ENCODE peak calls at places on chromosomes 2 and 18, in five cellular contexts. Q, D, S, T and I are unnamed samples.

GRCh38 chr2:225570000-225570399 is 170.5 kb downstream of the NYAP2 start:
- DNase-seq in Q (no peak), D (no peak), S (no peak), T (no peak), I (no peak)

GRCh38 chr2:240789501-240790369 is 30.3 kb downstream of the KIF1A start:
- DNase-seq in Q (no peak), D (peak), S (no peak), T (peak), I (no peak)

GRCh38 chr2:54015809-54016703 is 45.3 kb upstream of the PSME4 start:
- DNase-seq in Q (peak), D (no peak), S (no peak), T (peak), I (no peak)

GRCh38 chr2:17311104-17311619 is 207.1 kb downstream of the RAD51AP2 start:
- DNase-seq in Q (no peak), D (no peak), S (no peak), T (no peak), I (no peak)

GRCh38 chr2:99481941-99482340 is 7.9 kb downstream of the REV1 start:
- DNase-seq in Q (no peak), D (no peak), S (no peak), T (no peak), I (no peak)

GRCh38 chr2:145548479-145548878 is 1028.6 kb upstream of the ZEB2 start:
- DNase-seq in Q (no peak), D (no peak), S (no peak), T (no peak), I (no peak)

GRCh38 chr2:65416945-65417344 is 15.5 kb downstream of the SPRED2 start:
- DNase-seq in Q (no peak), D (no peak), S (no peak), T (no peak), I (no peak)

GRCh38 chr2:99488587-99488998 is 1.2 kb downstream of the REV1 start:
- DNase-seq in Q (no peak), D (no peak), S (no peak), T (no peak), I (no peak)

GRCh38 chr2:72136933-72137497 is 10.6 kb downstream of the CYP26B1 start:
- DNase-seq in Q (no peak), D (peak), S (no peak), T (peak), I (no peak)

GRCh38 chr2:46411245-46411641 is 68.1 kb upstream of the TMEM247 start:
- DNase-seq in Q (no peak), D (no peak), S (no peak), T (no peak), I (no peak)

GRCh38 chr2:240561325-240561971 is 1.3 kb downstream of the DUSP28 start:
- DNase-seq in Q (peak), D (no peak), S (no peak), T (peak), I (no peak)

GRCh38 chr2:11155326-11156059 is at the start of gene SLC66A3:
- DNase-seq in Q (peak), D (peak), S (no peak), T (no peak), I (no peak)

GRCh38 chr2:33372940-33373553 is 103.4 kb upstream of the RASGRP3 start:
- DNase-seq in Q (no peak), D (no peak), S (no peak), T (no peak), I (no peak)

GRCh38 chr2:82993631-82994030 is 1465.4 kb downstream of the SUCLG1 start:
- DNase-seq in Q (no peak), D (no peak), S (no peak), T (no peak), I (no peak)

GRCh38 chr2:174004900-174005605 is 39.9 kb upstream of the SP3 start:
- DNase-seq in Q (peak), D (no peak), S (no peak), T (peak), I (no peak)
- H3K27ac ChIP-seq in Q (no peak), D (no peak), S (no peak), T (peak), I (no peak)

GRCh38 chr2:237859082-237859433 is 365 bp upstream of the RAMP1 start:
- DNase-seq in Q (no peak), D (peak), S (no peak), T (peak), I (no peak)
- H3K4me3 ChIP-seq in Q (peak), D (no peak), S (no peak), T (peak), I (no peak)

DNA sequence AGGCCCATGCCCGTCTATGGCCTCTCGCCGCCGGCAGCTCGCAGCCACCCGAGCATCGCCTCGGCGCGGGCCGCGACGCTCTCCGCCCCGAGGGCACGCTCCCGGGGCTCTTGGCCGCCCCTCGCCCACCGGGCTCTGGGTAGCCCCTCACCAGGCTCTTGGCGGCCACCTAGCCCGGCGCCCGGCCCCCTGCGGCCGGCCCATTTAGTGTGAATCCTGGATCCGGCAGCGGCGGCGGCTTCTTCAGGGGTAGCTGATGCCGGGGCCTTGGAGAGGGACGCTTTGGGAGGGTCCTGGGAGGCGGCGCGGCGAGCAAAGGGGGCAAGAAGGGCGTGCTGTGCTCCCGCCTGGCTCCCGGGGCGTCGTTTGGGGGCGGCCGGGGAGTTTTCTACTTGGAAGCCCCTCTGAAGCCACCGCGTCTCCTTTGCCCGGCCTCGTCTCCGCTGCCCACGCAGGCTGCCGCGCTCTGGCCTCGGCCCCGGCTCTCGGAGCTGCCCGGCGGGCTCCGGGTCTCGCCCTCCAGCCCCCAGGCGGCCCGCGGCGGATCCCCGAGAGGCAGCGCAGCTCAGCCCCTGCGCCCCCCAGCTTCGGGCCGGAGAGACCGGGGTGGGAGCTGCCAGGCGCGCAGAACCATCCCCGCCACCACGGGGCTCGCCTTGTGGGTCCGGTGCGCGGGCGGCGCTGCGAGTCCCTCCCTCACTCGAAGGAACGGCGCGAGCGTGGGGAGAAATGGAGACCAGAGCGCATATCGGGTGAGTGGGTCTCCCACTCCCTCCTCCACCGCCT is 521 bp downstream of the PIEZO2 start:
- DNase-seq in Q (no peak), D (peak), S (no peak), T (no peak), I (no peak)
- H3K27ac ChIP-seq in Q (peak), D (peak), S (no peak), T (peak), I (no peak)

DNA sequence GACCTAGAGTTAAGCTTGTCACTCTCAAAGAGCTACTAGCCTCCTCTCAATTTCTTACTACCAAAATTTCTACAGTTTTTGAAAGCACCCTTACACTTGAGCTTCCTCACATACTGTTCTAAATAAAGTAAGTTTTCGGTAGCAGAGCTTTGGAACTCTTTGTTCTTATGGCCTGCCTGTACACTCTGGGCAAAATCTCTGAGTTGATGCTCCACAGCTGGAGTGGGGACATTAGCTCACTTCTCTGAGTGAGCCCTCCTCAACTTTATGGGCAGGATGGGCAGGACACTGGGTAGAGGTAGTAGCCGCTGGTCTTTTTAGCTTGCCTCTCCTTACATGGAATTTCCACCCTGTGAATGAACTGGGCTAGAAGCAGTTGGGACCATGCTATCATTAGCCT is 127.8 kb downstream of the FAM210A start:
- DNase-seq in Q (no peak), D (no peak), S (no peak), T (no peak), I (no peak)
- H3K4me3 ChIP-seq in Q (no peak), D (no peak), S (no peak), T (no peak), I (no peak)

GRCh38 chr2:219058541-219059374 is 2.0 kb downstream of the IHH start:
- DNase-seq in Q (no peak), D (peak), S (no peak), T (no peak), I (no peak)
- H3K27ac ChIP-seq in Q (no peak), D (no peak), S (no peak), T (no peak), I (no peak)